ENCODE peak calls at places on chromosomes 16 and 17, in seven cellular contexts. N is body of pancreas, G is testis, V is A549, F is stomach, A is IMR-90, C is heart left ventricle. Y is an unnamed sample.

GRCh38 chr17:2770129-2770528 is 20.7 kb upstream of the CCDC92B start:
- DNase-seq in C (no peak), N (no peak), F (no peak), G (no peak), A (no peak), V (no peak), Y (no peak)

GRCh38 chr17:75313941-75314550 is 24.8 kb upstream of the SLC25A19 start:
- DNase-seq in A (peak), V (no peak), F (no peak), G (no peak), C (no peak), N (no peak), Y (no peak)

GRCh38 chr16:49876716-49877129 is 20.8 kb upstream of the ZNF423 start:
- DNase-seq in G (peak), C (peak), F (peak), V (peak), A (no peak), N (peak), Y (peak)

GRCh38 chr16:85286066-85286712 is 173.9 kb upstream of the CIBAR2 start:
- DNase-seq in C (no peak), G (peak), F (peak), A (peak), V (no peak), N (peak), Y (no peak)

GRCh38 chr17:64032081-64032480 is 11.6 kb upstream of the ICAM2 start:
- DNase-seq in V (no peak), G (no peak), C (no peak), F (no peak), A (peak), N (no peak), Y (no peak)

GRCh38 chr16:87924041-87924851 is 12.1 kb downstream of the CA5A start:
- DNase-seq in N (peak), V (no peak), A (no peak), F (no peak), G (no peak), C (no peak), Y (no peak)

GRCh38 chr16:82832861-82833260 is 206.1 kb downstream of the CDH13 start:
- DNase-seq in F (no peak), G (no peak), N (no peak), V (no peak), C (no peak), A (peak), Y (no peak)

GRCh38 chr17:60141111-60142018 is 8.4 kb upstream of the CA4 start:
- DNase-seq in A (peak), C (peak), F (peak), N (peak), G (no peak), V (no peak), Y (no peak)

GRCh38 chr17:6780886-6781285 is 4.9 kb downstream of the FBXO39 start:
- DNase-seq in N (no peak), V (no peak), F (no peak), C (no peak), A (no peak), G (no peak), Y (no peak)

GRCh38 chr16:58339452-58339938 is 44.7 kb upstream of the PRSS54 start:
- DNase-seq in A (no peak), F (no peak), G (peak), V (peak), C (no peak), N (no peak), Y (no peak)

GRCh38 chr16:27346818-27347217 is 33.0 kb downstream of the IL4R start:
- DNase-seq in F (no peak), A (no peak), N (no peak), G (no peak), C (no peak), V (no peak), Y (no peak)

GRCh38 chr17:79272666-79273219 is 198.1 kb downstream of the ENGASE start:
- DNase-seq in V (peak), A (peak), F (no peak), N (peak), G (no peak), C (no peak), Y (no peak)

GRCh38 chr16:90043526-90043925 is 24.3 kb upstream of the DBNDD1 start:
- DNase-seq in A (no peak), V (no peak), F (no peak), G (no peak), C (no peak), N (no peak), Y (no peak)

GRCh38 chr16:15498427-15499175 is 64.2 kb downstream of the BMERB1 start:
- DNase-seq in V (no peak), A (peak), N (no peak), G (no peak), C (no peak), F (no peak), Y (no peak)

GRCh38 chr17:38417210-38417951 is 10.9 kb upstream of the ARHGAP23 start:
- DNase-seq in G (peak), A (no peak), C (no peak), F (no peak), N (no peak), V (no peak), Y (no peak)

GRCh38 chr16:27703545-27703944 is 153.6 kb downstream of the KATNIP start:
- DNase-seq in F (no peak), G (no peak), V (no peak), N (no peak), A (peak), C (no peak), Y (no peak)

GRCh38 chr16:85027349-85027967 is at the start of gene KIAA0513:
- DNase-seq in F (peak), C (peak), A (peak), V (peak), N (peak), G (peak), Y (peak)

GRCh38 chr16:68031951-68032350 is 8.9 kb downstream of the DUS2 start:
- DNase-seq in G (no peak), V (no peak), C (no peak), F (no peak), A (no peak), N (no peak), Y (no peak)

GRCh38 chr16:16940351-16940750 is 530.4 kb downstream of the XYLT1 start:
- DNase-seq in N (no peak), V (no peak), G (peak), F (no peak), A (no peak), C (no peak), Y (no peak)

GRCh38 chr17:43094129-43094834 is 30.9 kb downstream of the BRCA1 start:
- DNase-seq in N (no peak), G (no peak), C (no peak), F (no peak), V (no peak), A (peak), Y (no peak)

GRCh38 chr16:84611041-84611440 is 6.8 kb downstream of the COTL1 start:
- DNase-seq in G (peak), C (no peak), N (no peak), V (no peak), A (peak), F (no peak), Y (no peak)

GRCh38 chr16:83831451-83831987 is 23.7 kb downstream of the HSBP1 start:
- DNase-seq in N (no peak), G (no peak), V (no peak), A (no peak), F (no peak), C (no peak), Y (no peak)

GRCh38 chr16:15403392-15403995 is 7.9 kb downstream of the MPV17L start:
- DNase-seq in A (no peak), C (no peak), G (no peak), N (no peak), F (no peak), V (no peak), Y (no peak)

GRCh38 chr17:7184091-7184488 is 4.9 kb upstream of the ASGR1 start:
- DNase-seq in C (no peak), F (peak), A (no peak), N (peak), V (no peak), G (no peak), Y (no peak)

GRCh38 chr17:37358098-37358829 is 17.5 kb upstream of the C17orf78 start:
- DNase-seq in N (peak), A (peak), V (peak), G (peak), F (peak), C (no peak), Y (peak)

GRCh38 chr17:3799181-3799627 is 1.8 kb downstream of the ITGAE start:
- DNase-seq in F (no peak), C (no peak), G (no peak), V (no peak), A (no peak), N (no peak), Y (no peak)

GRCh38 chr16:57427307-57427706 is 19.9 kb downstream of the CIAPIN1 start:
- DNase-seq in N (no peak), A (no peak), V (no peak), C (no peak), G (no peak), F (peak), Y (peak)

GRCh38 chr16:79554912-79555311 is 45.6 kb downstream of the MAF start:
- DNase-seq in G (no peak), C (no peak), N (no peak), A (no peak), V (no peak), F (no peak), Y (no peak)

GRCh38 chr17:31738067-31738466 is 121.0 kb downstream of the COPRS start:
- DNase-seq in V (no peak), A (no peak), F (no peak), N (no peak), C (no peak), G (no peak), Y (no peak)

GRCh38 chr16:57739756-57740422 is 4.3 kb downstream of the KATNB1 start:
- DNase-seq in V (no peak), C (peak), G (no peak), A (no peak), N (no peak), F (no peak), Y (peak)

GRCh38 chr16:8137581-8137980 is 452.7 kb downstream of the TMEM114 start:
- DNase-seq in N (no peak), F (no peak), G (no peak), A (no peak), V (no peak), C (no peak), Y (no peak)

GRCh38 chr17:36869856-36870617 is 67.2 kb upstream of the LHX1 start:
- DNase-seq in G (no peak), F (no peak), C (no peak), N (no peak), V (peak), A (peak), Y (no peak)

GRCh38 chr17:81966343-81967243 is 5.6 kb upstream of the NOTUM start:
- DNase-seq in F (peak), V (no peak), C (peak), N (peak), G (peak), A (peak), Y (peak)

GRCh38 chr17:979211-979538 is 401 bp downstream of the NXN start:
- DNase-seq in C (no peak), G (no peak), F (no peak), A (no peak), N (no peak), V (peak), Y (no peak)

GRCh38 chr17:74775409-74776043 is 619 bp downstream of the NAT9 start:
- DNase-seq in N (no peak), G (no peak), C (no peak), A (no peak), F (no peak), V (no peak), Y (no peak)

GRCh38 chr16:19001788-19002187 is 18.1 kb downstream of the TMC7 start:
- DNase-seq in V (no peak), N (peak), C (no peak), F (no peak), A (peak), G (no peak), Y (no peak)

GRCh38 chr17:13244511-13244910 is 226.7 kb upstream of the ELAC2 start:
- DNase-seq in C (no peak), A (no peak), G (no peak), N (peak), F (no peak), V (no peak), Y (no peak)

GRCh38 chr17:48577946-48578615 is at the start of gene HOXB4:
- DNase-seq in N (peak), C (peak), F (peak), A (peak), V (no peak), G (peak), Y (no peak)

GRCh38 chr17:41930009-41930832 is at the start of gene ODAD4:
- DNase-seq in C (peak), G (peak), N (peak), V (peak), A (peak), F (peak), Y (peak)
- H3K4me3 ChIP-seq in C (peak), G (peak), N (peak), V (peak), A (peak), F (peak), Y (peak)

DNA sequence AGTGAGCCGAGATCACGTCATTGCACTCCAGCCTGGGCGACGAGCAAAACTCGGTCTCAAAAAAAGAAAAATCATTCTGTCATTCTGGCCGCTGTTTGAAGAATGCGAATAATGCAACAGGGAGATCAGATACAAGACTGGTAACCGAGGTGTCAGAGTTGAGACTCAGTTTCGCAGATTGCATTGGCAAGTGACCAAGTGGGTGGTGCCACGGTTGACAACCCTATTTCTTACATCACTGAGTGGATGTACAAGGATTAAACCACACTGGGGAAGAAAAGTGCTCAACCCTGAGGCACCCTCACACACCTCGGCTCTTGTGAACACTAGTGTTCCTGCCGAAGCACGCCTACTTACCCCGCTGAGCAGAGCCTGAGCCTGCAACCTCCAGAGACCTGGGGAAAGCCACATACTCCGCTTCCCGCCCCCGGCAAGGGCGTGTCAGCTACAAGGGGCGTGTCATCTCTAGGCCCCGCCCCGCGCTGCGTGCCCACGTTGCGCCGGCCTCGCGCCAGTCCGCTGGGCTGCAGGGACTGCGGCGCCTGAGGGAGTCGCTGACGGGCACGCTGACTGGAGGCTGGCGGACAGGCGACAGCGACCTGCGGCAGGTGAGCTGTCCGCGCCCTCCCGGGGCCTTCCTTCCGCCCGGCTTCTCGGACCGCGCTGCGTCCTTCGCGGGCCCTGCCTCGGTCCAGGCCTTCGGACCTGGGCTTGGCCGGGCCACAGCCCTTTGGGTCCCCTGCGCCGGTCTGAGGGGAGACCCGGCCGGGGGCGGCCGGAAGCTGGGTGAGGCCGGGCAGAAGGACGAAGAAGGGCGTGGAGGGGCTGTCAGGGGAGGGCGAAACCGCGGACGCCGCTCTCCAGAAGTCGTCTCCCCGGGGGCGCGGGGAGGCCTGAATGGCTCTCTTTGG is at the start of gene HMOX2:
- DNase-seq in C (peak), N (peak), G (peak), A (peak), V (peak), F (peak), Y (peak)
- TF ChIP-seq POLR2A in C (peak), N (peak), G (peak), A (peak), V (peak), F (peak), Y (peak)

GRCh38 chr17:73616873-73617430 is 27.3 kb downstream of the SDK2 start:
- DNase-seq in F (no peak), A (no peak), C (peak), V (no peak), G (no peak), N (no peak), Y (no peak)
- H3K27ac ChIP-seq in F (no peak), A (no peak), C (no peak), V (no peak), G (no peak), N (no peak), Y (no peak)

GRCh38 chr16:21158208-21159110 is at the start of gene LDAF1:
- DNase-seq in F (peak), G (peak), N (peak), V (peak), A (peak), C (peak), Y (peak)

GRCh38 chr16:21159281-21159951 is 942 bp downstream of the LDAF1 start:
- DNase-seq in F (peak), A (no peak), V (no peak), C (peak), G (peak), N (peak), Y (peak)

GRCh38 chr16:21160276-21160675 is 1.8 kb downstream of the LDAF1 start:
- DNase-seq in F (no peak), C (no peak), N (no peak), V (no peak), G (no peak), A (no peak), Y (no peak)

GRCh38 chr16:21156767-21157467 is 1.6 kb upstream of the LDAF1 start:
- DNase-seq in A (peak), V (peak), G (peak), C (no peak), N (peak), F (peak), Y (peak)

GRCh38 chr16:21157632-21158031 is 842 bp upstream of the LDAF1 start:
- DNase-seq in F (no peak), A (no peak), G (no peak), V (no peak), N (no peak), C (no peak), Y (no peak)
- H3K4me3 ChIP-seq in F (peak), A (no peak), G (no peak), V (no peak), N (no peak), C (no peak), Y (no peak)

GRCh38 chr17:52758481-52758880 is 600.0 kb upstream of the CA10 start:
- DNase-seq in C (no peak), N (no peak), F (no peak), A (no peak), V (no peak), G (no peak), Y (no peak)
- TF ChIP-seq POLR2A in C (no peak), N (no peak), F (no peak), A (no peak), V (no peak), G (no peak), Y (no peak)

GRCh38 chr16:86670835-86671234 is 92.5 kb downstream of the FOXL1 start:
- DNase-seq in N (no peak), F (no peak), C (no peak), A (no peak), G (no peak), V (no peak), Y (no peak)

GRCh38 chr16:86669285-86669805 is 91.0 kb downstream of the FOXL1 start:
- DNase-seq in A (no peak), F (no peak), V (no peak), G (no peak), N (no peak), C (no peak), Y (no peak)

GRCh38 chr16:86671486-86672214 is 93.3 kb downstream of the FOXL1 start:
- DNase-seq in V (no peak), F (no peak), N (no peak), G (no peak), A (peak), C (no peak), Y (no peak)

GRCh38 chr16:86668136-86668535 is 89.8 kb downstream of the FOXL1 start:
- DNase-seq in A (peak), C (no peak), F (no peak), G (no peak), V (no peak), N (no peak), Y (no peak)

GRCh38 chr16:86669937-86670772 is 91.8 kb downstream of the FOXL1 start:
- DNase-seq in G (peak), A (peak), F (no peak), N (no peak), C (peak), V (no peak), Y (no peak)
- H3K27ac ChIP-seq in G (peak), A (peak), F (peak), N (no peak), C (peak), V (peak), Y (no peak)

DNA sequence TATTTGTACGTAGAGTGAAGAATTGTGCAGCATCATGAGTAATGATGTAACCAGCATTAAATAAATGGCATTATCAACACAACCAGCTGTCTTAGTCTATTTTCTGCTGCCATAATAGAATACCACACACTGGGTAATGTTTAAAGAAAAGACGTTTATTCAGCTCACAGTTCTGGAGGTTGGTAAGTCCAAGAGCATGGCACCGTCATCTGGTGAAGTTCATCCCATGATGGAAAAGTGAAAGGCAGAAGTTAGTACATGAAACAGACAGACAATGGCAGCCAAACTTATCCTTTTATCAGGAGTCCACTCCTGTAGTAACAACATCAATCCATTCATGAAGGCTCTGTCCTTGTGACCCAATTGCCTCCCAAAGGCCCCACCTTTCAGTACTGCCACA is 6.3 kb upstream of the GOSR2 start:
- DNase-seq in V (no peak), N (no peak), A (no peak), C (no peak), G (no peak), F (no peak), Y (no peak)
- H3K4me3 ChIP-seq in V (no peak), N (no peak), A (no peak), C (no peak), G (no peak), F (no peak), Y (no peak)

GRCh38 chr16:2009302-2009711 is 314 bp downstream of the ZNF598 start:
- DNase-seq in V (no peak), A (no peak), C (no peak), N (no peak), F (no peak), G (no peak), Y (peak)
- TF ChIP-seq POLR2A in V (no peak), A (no peak), C (no peak), N (no peak), F (no peak), G (no peak), Y (no peak)

DNA sequence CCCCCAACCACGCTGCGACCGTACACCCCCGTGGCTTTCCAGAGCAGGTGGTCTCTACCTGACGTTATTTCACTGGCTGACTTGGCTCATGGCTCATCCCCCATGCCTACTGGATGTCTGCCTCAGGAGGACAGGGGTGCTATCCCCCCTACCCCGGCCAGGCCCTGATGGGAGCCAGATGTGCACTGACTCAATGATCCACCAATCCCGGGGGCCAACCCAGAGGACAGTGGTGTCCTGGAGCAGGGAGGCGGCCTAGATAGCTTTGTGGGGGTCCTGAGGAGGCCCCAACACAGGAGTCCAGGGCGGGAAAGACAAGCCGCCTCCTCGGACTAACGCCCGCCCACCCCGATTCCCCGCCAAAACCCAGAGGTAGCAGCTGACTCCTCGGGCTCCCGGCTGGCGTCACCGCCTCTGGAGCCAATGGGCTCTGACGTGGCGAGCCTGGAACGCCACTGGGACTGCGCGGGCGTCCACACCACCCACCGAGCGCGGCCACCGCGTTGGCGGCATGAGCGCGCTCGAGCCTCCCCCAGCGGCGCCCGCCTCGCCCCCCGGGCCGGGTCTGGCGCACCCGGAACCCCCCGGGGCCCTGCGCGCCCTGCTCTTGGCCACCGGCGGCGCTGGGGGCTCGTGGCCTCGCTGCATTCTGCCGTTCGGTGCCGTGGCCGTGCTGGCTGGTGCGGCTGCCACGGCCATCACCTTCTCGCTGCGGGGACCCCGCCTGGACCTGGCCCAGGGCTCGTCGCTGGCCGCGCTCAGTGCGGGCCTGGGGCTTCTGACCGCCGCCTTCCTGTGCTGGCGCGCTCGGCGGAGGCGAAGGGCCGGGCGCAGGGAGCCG is 3.6 kb upstream of the NTN3 start:
- DNase-seq in N (peak), C (peak), V (peak), A (peak), G (peak), F (peak), Y (peak)
- H3K27ac ChIP-seq in N (no peak), C (no peak), V (peak), A (peak), G (peak), F (peak), Y (peak)

Y was measured in ovary.